ENCODE peak calls at places on chromosomes 12 and 14, in four cellular contexts. One of them, this sample, is unnamed.

GRCh38 chr14:103828315-103828967 is 18.9 kb downstream of the PPP1R13B start:
- DNase-seq in brain pericyte: no peak
- DNase-seq in stimulated activated CD4-positive, alpha-beta T cell treated with anti-CD3 and anti-CD28 coated beads, Interleukin-4, amount 100 ng/mL, for 24 hours: no peak
- DNase-seq in NCI-H1694 treated with DMSO at 0.1 percent for 48 hours: no peak
- DNase-seq in this sample: no peak

GRCh38 chr12:109435428-109436180 is 41.5 kb downstream of the KCTD10 start:
- DNase-seq in brain pericyte: no peak
- DNase-seq in stimulated activated CD4-positive, alpha-beta T cell treated with anti-CD3 and anti-CD28 coated beads, Interleukin-4, amount 100 ng/mL, for 24 hours: no peak
- DNase-seq in NCI-H1694 treated with DMSO at 0.1 percent for 48 hours: no peak
- DNase-seq in this sample: no peak

GRCh38 chr12:39619660-39620433 is at the start of gene ABCD2:
- DNase-seq in brain pericyte: peak; percentile 76
- DNase-seq in stimulated activated CD4-positive, alpha-beta T cell treated with anti-CD3 and anti-CD28 coated beads, Interleukin-4, amount 100 ng/mL, for 24 hours: peak; percentile 82
- DNase-seq in NCI-H1694 treated with DMSO at 0.1 percent for 48 hours: peak; percentile 90
- DNase-seq in this sample: peak; percentile 53

GRCh38 chr14:64220466-64220865 is 73.7 kb downstream of the ESR2 start:
- DNase-seq in brain pericyte: no peak
- DNase-seq in stimulated activated CD4-positive, alpha-beta T cell treated with anti-CD3 and anti-CD28 coated beads, Interleukin-4, amount 100 ng/mL, for 24 hours: no peak
- DNase-seq in NCI-H1694 treated with DMSO at 0.1 percent for 48 hours: peak; percentile 97
- DNase-seq in this sample: no peak

GRCh38 chr14:61511558-61511924 is 183.8 kb upstream of the HIF1A start:
- DNase-seq in brain pericyte: no peak
- DNase-seq in stimulated activated CD4-positive, alpha-beta T cell treated with anti-CD3 and anti-CD28 coated beads, Interleukin-4, amount 100 ng/mL, for 24 hours: peak; percentile 77
- DNase-seq in NCI-H1694 treated with DMSO at 0.1 percent for 48 hours: no peak
- DNase-seq in this sample: no peak

GRCh38 chr12:126193190-126193589 is 1128.0 kb downstream of the AACS start:
- DNase-seq in brain pericyte: no peak
- DNase-seq in stimulated activated CD4-positive, alpha-beta T cell treated with anti-CD3 and anti-CD28 coated beads, Interleukin-4, amount 100 ng/mL, for 24 hours: no peak
- DNase-seq in NCI-H1694 treated with DMSO at 0.1 percent for 48 hours: no peak
- DNase-seq in this sample: no peak

GRCh38 chr12:32155911-32156585 is 49.4 kb downstream of the BICD1 start:
- DNase-seq in brain pericyte: no peak
- DNase-seq in stimulated activated CD4-positive, alpha-beta T cell treated with anti-CD3 and anti-CD28 coated beads, Interleukin-4, amount 100 ng/mL, for 24 hours: no peak
- DNase-seq in NCI-H1694 treated with DMSO at 0.1 percent for 48 hours: peak; percentile 90
- DNase-seq in this sample: no peak

GRCh38 chr12:6697584-6698351 is 2.8 kb downstream of the PIANP start:
- DNase-seq in brain pericyte: no peak
- DNase-seq in stimulated activated CD4-positive, alpha-beta T cell treated with anti-CD3 and anti-CD28 coated beads, Interleukin-4, amount 100 ng/mL, for 24 hours: no peak
- DNase-seq in NCI-H1694 treated with DMSO at 0.1 percent for 48 hours: no peak
- DNase-seq in this sample: no peak

GRCh38 chr14:68458840-68459469 is 333.9 kb downstream of the ZFP36L1 start:
- DNase-seq in brain pericyte: peak; percentile 47
- DNase-seq in stimulated activated CD4-positive, alpha-beta T cell treated with anti-CD3 and anti-CD28 coated beads, Interleukin-4, amount 100 ng/mL, for 24 hours: no peak
- DNase-seq in NCI-H1694 treated with DMSO at 0.1 percent for 48 hours: no peak
- DNase-seq in this sample: peak; percentile 52

GRCh38 chr12:5260086-5260485 is 171.8 kb upstream of the NTF3 start:
- DNase-seq in brain pericyte: no peak
- DNase-seq in stimulated activated CD4-positive, alpha-beta T cell treated with anti-CD3 and anti-CD28 coated beads, Interleukin-4, amount 100 ng/mL, for 24 hours: no peak
- DNase-seq in NCI-H1694 treated with DMSO at 0.1 percent for 48 hours: no peak
- DNase-seq in this sample: no peak

GRCh38 chr12:52976574-52977071 is 27.7 kb downstream of the KRT18 start:
- DNase-seq in brain pericyte: no peak
- DNase-seq in stimulated activated CD4-positive, alpha-beta T cell treated with anti-CD3 and anti-CD28 coated beads, Interleukin-4, amount 100 ng/mL, for 24 hours: no peak
- DNase-seq in NCI-H1694 treated with DMSO at 0.1 percent for 48 hours: no peak
- DNase-seq in this sample: no peak

GRCh38 chr12:29223431-29223830 is 74.4 kb downstream of the FAR2 start:
- DNase-seq in brain pericyte: no peak
- DNase-seq in stimulated activated CD4-positive, alpha-beta T cell treated with anti-CD3 and anti-CD28 coated beads, Interleukin-4, amount 100 ng/mL, for 24 hours: no peak
- DNase-seq in NCI-H1694 treated with DMSO at 0.1 percent for 48 hours: no peak
- DNase-seq in this sample: no peak

GRCh38 chr12:78018939-78019338 is 188.2 kb downstream of the NAV3 start:
- DNase-seq in brain pericyte: no peak
- DNase-seq in stimulated activated CD4-positive, alpha-beta T cell treated with anti-CD3 and anti-CD28 coated beads, Interleukin-4, amount 100 ng/mL, for 24 hours: no peak
- DNase-seq in NCI-H1694 treated with DMSO at 0.1 percent for 48 hours: no peak
- DNase-seq in this sample: no peak

GRCh38 chr14:43143106-43143505 is 1364.0 kb downstream of the FSCB start:
- DNase-seq in brain pericyte: no peak
- DNase-seq in stimulated activated CD4-positive, alpha-beta T cell treated with anti-CD3 and anti-CD28 coated beads, Interleukin-4, amount 100 ng/mL, for 24 hours: no peak
- DNase-seq in NCI-H1694 treated with DMSO at 0.1 percent for 48 hours: no peak
- DNase-seq in this sample: no peak

GRCh38 chr12:24615967-24616411 is 332.9 kb downstream of the BCAT1 start:
- DNase-seq in brain pericyte: no peak
- DNase-seq in stimulated activated CD4-positive, alpha-beta T cell treated with anti-CD3 and anti-CD28 coated beads, Interleukin-4, amount 100 ng/mL, for 24 hours: no peak
- DNase-seq in NCI-H1694 treated with DMSO at 0.1 percent for 48 hours: no peak
- DNase-seq in this sample: no peak

GRCh38 chr12:31234955-31235867 is 90.7 kb downstream of the SINHCAF start:
- DNase-seq in brain pericyte: no peak
- DNase-seq in stimulated activated CD4-positive, alpha-beta T cell treated with anti-CD3 and anti-CD28 coated beads, Interleukin-4, amount 100 ng/mL, for 24 hours: no peak
- DNase-seq in NCI-H1694 treated with DMSO at 0.1 percent for 48 hours: peak; percentile 82
- DNase-seq in this sample: no peak

GRCh38 chr12:106170285-106170684 is 31.5 kb upstream of the NUAK1 start:
- DNase-seq in brain pericyte: no peak
- DNase-seq in stimulated activated CD4-positive, alpha-beta T cell treated with anti-CD3 and anti-CD28 coated beads, Interleukin-4, amount 100 ng/mL, for 24 hours: no peak
- DNase-seq in NCI-H1694 treated with DMSO at 0.1 percent for 48 hours: no peak
- DNase-seq in this sample: no peak

GRCh38 chr12:3252416-3252815 is 175.2 kb downstream of the TSPAN9 start:
- DNase-seq in brain pericyte: no peak
- DNase-seq in stimulated activated CD4-positive, alpha-beta T cell treated with anti-CD3 and anti-CD28 coated beads, Interleukin-4, amount 100 ng/mL, for 24 hours: no peak
- DNase-seq in NCI-H1694 treated with DMSO at 0.1 percent for 48 hours: peak; percentile 91
- DNase-seq in this sample: no peak

GRCh38 chr14:50018236-50019210 is 97.8 kb downstream of the VCPKMT start:
- DNase-seq in brain pericyte: no peak
- DNase-seq in stimulated activated CD4-positive, alpha-beta T cell treated with anti-CD3 and anti-CD28 coated beads, Interleukin-4, amount 100 ng/mL, for 24 hours: no peak
- DNase-seq in NCI-H1694 treated with DMSO at 0.1 percent for 48 hours: no peak
- DNase-seq in this sample: no peak

GRCh38 chr14:103716091-103716801 is 636 bp downstream of the ZFYVE21 start:
- DNase-seq in brain pericyte: no peak
- DNase-seq in stimulated activated CD4-positive, alpha-beta T cell treated with anti-CD3 and anti-CD28 coated beads, Interleukin-4, amount 100 ng/mL, for 24 hours: no peak
- DNase-seq in NCI-H1694 treated with DMSO at 0.1 percent for 48 hours: no peak
- DNase-seq in this sample: no peak

GRCh38 chr12:30885321-30885720 is 41.2 kb upstream of the TSPAN11 start:
- DNase-seq in brain pericyte: no peak
- DNase-seq in stimulated activated CD4-positive, alpha-beta T cell treated with anti-CD3 and anti-CD28 coated beads, Interleukin-4, amount 100 ng/mL, for 24 hours: no peak
- DNase-seq in NCI-H1694 treated with DMSO at 0.1 percent for 48 hours: no peak
- DNase-seq in this sample: no peak

GRCh38 chr14:103899316-103899715 is 28.9 kb upstream of the TDRD9 start:
- DNase-seq in brain pericyte: no peak
- DNase-seq in stimulated activated CD4-positive, alpha-beta T cell treated with anti-CD3 and anti-CD28 coated beads, Interleukin-4, amount 100 ng/mL, for 24 hours: no peak
- DNase-seq in NCI-H1694 treated with DMSO at 0.1 percent for 48 hours: no peak
- DNase-seq in this sample: no peak

GRCh38 chr12:114369088-114369487 is 36.9 kb downstream of the TBX5 start:
- DNase-seq in brain pericyte: no peak
- DNase-seq in stimulated activated CD4-positive, alpha-beta T cell treated with anti-CD3 and anti-CD28 coated beads, Interleukin-4, amount 100 ng/mL, for 24 hours: no peak
- DNase-seq in NCI-H1694 treated with DMSO at 0.1 percent for 48 hours: no peak
- DNase-seq in this sample: no peak

GRCh38 chr12:94263905-94264655 is 115.7 kb downstream of the PLXNC1 start:
- DNase-seq in brain pericyte: no peak
- DNase-seq in stimulated activated CD4-positive, alpha-beta T cell treated with anti-CD3 and anti-CD28 coated beads, Interleukin-4, amount 100 ng/mL, for 24 hours: no peak
- DNase-seq in NCI-H1694 treated with DMSO at 0.1 percent for 48 hours: no peak
- DNase-seq in this sample: no peak

GRCh38 chr12:111445311-111446043 is 39.8 kb downstream of the SH2B3 start:
- DNase-seq in brain pericyte: no peak
- DNase-seq in stimulated activated CD4-positive, alpha-beta T cell treated with anti-CD3 and anti-CD28 coated beads, Interleukin-4, amount 100 ng/mL, for 24 hours: peak; percentile 3
- DNase-seq in NCI-H1694 treated with DMSO at 0.1 percent for 48 hours: no peak
- DNase-seq in this sample: no peak

GRCh38 chr14:73943083-73943482 is 6.8 kb downstream of the FAM161B start:
- DNase-seq in brain pericyte: no peak
- DNase-seq in stimulated activated CD4-positive, alpha-beta T cell treated with anti-CD3 and anti-CD28 coated beads, Interleukin-4, amount 100 ng/mL, for 24 hours: no peak
- DNase-seq in NCI-H1694 treated with DMSO at 0.1 percent for 48 hours: no peak
- DNase-seq in this sample: no peak

GRCh38 chr12:42922512-42922865 is 332.9 kb upstream of the PRICKLE1 start:
- DNase-seq in brain pericyte: no peak
- DNase-seq in stimulated activated CD4-positive, alpha-beta T cell treated with anti-CD3 and anti-CD28 coated beads, Interleukin-4, amount 100 ng/mL, for 24 hours: no peak
- DNase-seq in NCI-H1694 treated with DMSO at 0.1 percent for 48 hours: no peak
- DNase-seq in this sample: no peak

GRCh38 chr14:29144598-29144997 is 378.0 kb downstream of the FOXG1 start:
- DNase-seq in brain pericyte: peak; percentile 33
- DNase-seq in stimulated activated CD4-positive, alpha-beta T cell treated with anti-CD3 and anti-CD28 coated beads, Interleukin-4, amount 100 ng/mL, for 24 hours: no peak
- DNase-seq in NCI-H1694 treated with DMSO at 0.1 percent for 48 hours: no peak
- DNase-seq in this sample: peak; percentile 39

GRCh38 chr14:39491134-39491541 is 58.9 kb upstream of the FBXO33 start:
- DNase-seq in brain pericyte: no peak
- DNase-seq in stimulated activated CD4-positive, alpha-beta T cell treated with anti-CD3 and anti-CD28 coated beads, Interleukin-4, amount 100 ng/mL, for 24 hours: no peak
- DNase-seq in NCI-H1694 treated with DMSO at 0.1 percent for 48 hours: peak; percentile 58
- DNase-seq in this sample: peak; percentile 17

GRCh38 chr14:68941820-68942219 is 37.3 kb downstream of the ACTN1 start:
- DNase-seq in brain pericyte: no peak
- DNase-seq in stimulated activated CD4-positive, alpha-beta T cell treated with anti-CD3 and anti-CD28 coated beads, Interleukin-4, amount 100 ng/mL, for 24 hours: no peak
- DNase-seq in NCI-H1694 treated with DMSO at 0.1 percent for 48 hours: no peak
- DNase-seq in this sample: peak; percentile 56

GRCh38 chr14:95770777-95771176 is 56.9 kb upstream of the TCL1A start:
- DNase-seq in brain pericyte: no peak
- DNase-seq in stimulated activated CD4-positive, alpha-beta T cell treated with anti-CD3 and anti-CD28 coated beads, Interleukin-4, amount 100 ng/mL, for 24 hours: no peak
- DNase-seq in NCI-H1694 treated with DMSO at 0.1 percent for 48 hours: no peak
- DNase-seq in this sample: no peak

GRCh38 chr12:131039551-131039950 is 85.8 kb downstream of the ADGRD1 start:
- DNase-seq in brain pericyte: no peak
- DNase-seq in stimulated activated CD4-positive, alpha-beta T cell treated with anti-CD3 and anti-CD28 coated beads, Interleukin-4, amount 100 ng/mL, for 24 hours: no peak
- DNase-seq in NCI-H1694 treated with DMSO at 0.1 percent for 48 hours: no peak
- DNase-seq in this sample: no peak

GRCh38 chr12:76346798-76347420 is 1.3 kb downstream of the BBS10 start:
- DNase-seq in brain pericyte: no peak
- DNase-seq in stimulated activated CD4-positive, alpha-beta T cell treated with anti-CD3 and anti-CD28 coated beads, Interleukin-4, amount 100 ng/mL, for 24 hours: peak; percentile 29
- DNase-seq in NCI-H1694 treated with DMSO at 0.1 percent for 48 hours: peak; percentile 55
- DNase-seq in this sample: no peak